ENCODE peak calls at places on chromosomes 7 and 10, in eight cellular contexts. B is NCI-H1092 treated with DMSO at 0.1 percent for 48 hours; I is Panc1; F is stimulated activated CD8-positive, alpha-beta memory T cell treated with anti-CD3 and anti-CD28 coated beads, Interleukin-7, amount 100 ng/mL, for 1 hour; X is MCF 10A; D is PC-3; N is HCT116; G is AG20443. T is an unnamed sample.

GRCh38 chr10:35089641-35090161 is 440 bp downstream of the CUL2 start:
- DNase-seq in B (no peak), I (no peak), F (peak; percentile 0), X (peak; percentile 18), D (peak; percentile 46), N (no peak), G (peak; percentile 38), T (peak; percentile 62)

GRCh38 chr10:22666287-22667092 is 47.9 kb downstream of the PIP4K2A start:
- DNase-seq in B (no peak), I (no peak), F (no peak), X (no peak), D (no peak), N (no peak), G (no peak), T (no peak)

GRCh38 chr10:45008524-45009161 is 7.9 kb downstream of the ZNF22 start:
- DNase-seq in B (peak; percentile 55), I (peak; percentile 82), F (no peak), X (peak; percentile 89), D (peak; percentile 96), N (peak; percentile 87), G (peak; percentile 78), T (peak; percentile 59)

GRCh38 chr7:94561841-94562514 is 52.4 kb downstream of the CASD1 start:
- DNase-seq in B (no peak), I (no peak), F (no peak), X (peak; percentile 8), D (peak; percentile 28), N (no peak), G (peak; percentile 11), T (no peak)

GRCh38 chr10:74092372-74092771 is 58.3 kb downstream of the AP3M1 start:
- DNase-seq in B (no peak), I (no peak), F (no peak), X (no peak), D (no peak), N (no peak), G (no peak), T (no peak)

GRCh38 chr10:130050008-130050407 is 60.6 kb downstream of the C10orf143 start:
- DNase-seq in B (no peak), I (no peak), F (no peak), X (no peak), D (no peak), N (no peak), G (no peak), T (no peak)

GRCh38 chr7:43725251-43725650 is 4.1 kb downstream of the COA1 start:
- DNase-seq in B (no peak), I (no peak), F (no peak), X (no peak), D (no peak), N (no peak), G (no peak), T (no peak)

GRCh38 chr7:151008511-151009323 is 15.6 kb downstream of the ATG9B start:
- DNase-seq in B (peak; percentile 27), I (no peak), F (peak; percentile 55), X (peak; percentile 40), D (no peak), N (peak; percentile 87), G (peak; percentile 82), T (peak; percentile 82)

GRCh38 chr10:34771106-34771505 is 44.0 kb downstream of the PARD3 start:
- DNase-seq in B (no peak), I (no peak), F (no peak), X (no peak), D (no peak), N (no peak), G (no peak), T (no peak)

GRCh38 chr7:74483402-74484336 is 30.0 kb downstream of the GTF2IRD1 start:
- DNase-seq in B (no peak), I (no peak), F (no peak), X (peak; percentile 67), D (peak; percentile 36), N (no peak), G (peak; percentile 45), T (peak; percentile 65)

GRCh38 chr7:97771576-97771975 is 39.7 kb downstream of the TAC1 start:
- DNase-seq in B (no peak), I (no peak), F (no peak), X (no peak), D (no peak), N (no peak), G (no peak), T (no peak)

T was measured in pancreas.